ENCODE peak calls at places on chromosomes 3 and 15, in seven cellular contexts. F, Y, U, B, G, M and Z are unnamed samples.
A peak's percentile ranks its signal among the peaks of the same experiment; 100 is the strongest.

GRCh38 chr15:83053151-83053550 is 13.9 kb downstream of the BTBD1 start:
- DNase-seq in F (no peak), Y (no peak), U (peak; percentile 75), B (peak; percentile 27), G (no peak), M (no peak), Z (no peak)

GRCh38 chr15:50854594-50855490 is 53.6 kb upstream of the AP4E1 start:
- DNase-seq in F (no peak), Y (no peak), U (peak; percentile 26), B (no peak), G (no peak), M (no peak), Z (no peak)

GRCh38 chr3:46860381-46861292 is 2.6 kb downstream of the MYL3 start:
- DNase-seq in F (no peak), Y (no peak), U (no peak), B (no peak), G (peak; percentile 61), M (no peak), Z (no peak)

GRCh38 chr3:14561051-14561634 is 21.0 kb upstream of the GRIP2 start:
- DNase-seq in F (no peak), Y (no peak), U (no peak), B (no peak), G (no peak), M (no peak), Z (no peak)

GRCh38 chr15:70156781-70157261 is 59.1 kb upstream of the TLE3 start:
- DNase-seq in F (no peak), Y (no peak), U (no peak), B (no peak), G (no peak), M (no peak), Z (no peak)

GRCh38 chr15:89016549-89017041 is 71.7 kb upstream of the ABHD2 start:
- DNase-seq in F (no peak), Y (peak; percentile 27), U (no peak), B (no peak), G (no peak), M (no peak), Z (no peak)

GRCh38 chr3:130260821-130261402 is 84.6 kb upstream of the COL6A5 start:
- DNase-seq in F (no peak), Y (no peak), U (no peak), B (no peak), G (no peak), M (no peak), Z (no peak)

GRCh38 chr3:114079761-114080160 is 23.2 kb downstream of the QTRT2 start:
- DNase-seq in F (no peak), Y (no peak), U (no peak), B (no peak), G (no peak), M (no peak), Z (no peak)

GRCh38 chr3:62615258-62615840 is 242.0 kb upstream of the FEZF2 start:
- DNase-seq in F (no peak), Y (no peak), U (no peak), B (no peak), G (peak; percentile 17), M (no peak), Z (no peak)

GRCh38 chr15:81608309-81608829 is 234.4 kb upstream of the TMC3 start:
- DNase-seq in F (no peak), Y (no peak), U (no peak), B (no peak), G (no peak), M (no peak), Z (no peak)

GRCh38 chr3:192892981-192893827 is 24.5 kb downstream of the MB21D2 start:
- DNase-seq in F (peak; percentile 48), Y (peak; percentile 47), U (no peak), B (peak; percentile 84), G (peak; percentile 65), M (no peak), Z (peak; percentile 83)

GRCh38 chr3:195048059-195048905 is 222.7 kb downstream of the XXYLT1 start:
- DNase-seq in F (no peak), Y (peak; percentile 16), U (no peak), B (no peak), G (no peak), M (no peak), Z (peak; percentile 48)

GRCh38 chr3:50245251-50245745 is 9.3 kb downstream of the GNAI2 start:
- DNase-seq in F (no peak), Y (no peak), U (no peak), B (no peak), G (no peak), M (no peak), Z (no peak)

GRCh38 chr3:127275287-127275781 is 12.5 kb downstream of the PRR20G start:
- DNase-seq in F (no peak), Y (no peak), U (no peak), B (no peak), G (no peak), M (no peak), Z (no peak)